ENCODE peak calls at places on chromosomes 4 and X, in eight cellular contexts. A is germinal center; R is cardiac septum; O is activated CD8-positive, alpha-beta memory T cell treated with anti-CD3 and anti-CD28 coated beads, Interleukin-2, amount 50 U/mL, for 4 hours; W is glutamatergic neuron; S is SW 1271; F is GM10248; D is amygdala. M is an unnamed sample.

GRCh38 chr4:129384974-129385373 is 289.0 kb downstream of the C4orf33 start:
- DNase-seq in W (no peak), R (no peak), S (no peak), D (no peak), A (no peak), O (no peak), F (no peak), M (no peak)

GRCh38 chr4:10212400-10212799 is 95.8 kb upstream of the WDR1 start:
- DNase-seq in O (no peak), D (no peak), R (no peak), W (no peak), S (no peak), A (no peak), F (no peak), M (no peak)

GRCh38 chr4:52939325-52939724 is 77.2 kb downstream of the RASL11B start:
- DNase-seq in A (no peak), F (no peak), O (no peak), S (no peak), W (no peak), R (no peak), D (no peak), M (no peak)

GRCh38 chrX:152905081-152905420 is 7.2 kb downstream of the ZNF185 start:
- DNase-seq in R (no peak), A (no peak), D (no peak), S (no peak), O (no peak), F (no peak), W (peak), M (no peak)

GRCh38 chr4:112516401-112517066 is 554 bp upstream of the NEUROG2 start:
- DNase-seq in W (peak), A (peak), O (no peak), R (no peak), F (peak), S (no peak), D (no peak), M (peak)

GRCh38 chrX:30302957-30303356 is 6.2 kb downstream of the NR0B1 start:
- DNase-seq in A (no peak), R (no peak), W (no peak), D (peak), S (no peak), O (no peak), F (no peak), M (no peak)

GRCh38 chrX:40157228-40158035 is 59.7 kb upstream of the BCOR start:
- DNase-seq in R (no peak), A (no peak), S (no peak), F (peak), O (no peak), W (peak), D (no peak), M (peak)

GRCh38 chr4:184806711-184807110 is 19.1 kb downstream of the ACSL1 start:
- DNase-seq in F (no peak), W (no peak), D (no peak), S (no peak), O (no peak), A (no peak), R (no peak), M (no peak)

GRCh38 chr4:15078682-15079642 is 76.7 kb downstream of the CPEB2 start:
- DNase-seq in D (no peak), S (no peak), W (no peak), O (no peak), A (no peak), F (no peak), R (no peak), M (no peak)

GRCh38 chr4:157582141-157582540 is 361.6 kb downstream of the GRIA2 start:
- DNase-seq in A (no peak), W (no peak), R (no peak), O (no peak), D (peak), S (no peak), F (no peak), M (no peak)

GRCh38 chrX:39907964-39908616 is 189.7 kb downstream of the BCOR start:
- DNase-seq in W (no peak), A (no peak), F (no peak), R (peak), O (no peak), D (peak), S (peak), M (no peak)

GRCh38 chrX:48937065-48937907 is 18.5 kb upstream of the PIM2 start:
- DNase-seq in R (peak), W (no peak), F (peak), A (peak), D (peak), S (no peak), O (peak), M (no peak)

GRCh38 chr4:113141901-113142346 is 92.5 kb downstream of the ANK2 start:
- DNase-seq in R (no peak), D (no peak), W (no peak), O (no peak), F (no peak), A (no peak), S (no peak), M (no peak)

GRCh38 chr4:176780995-176781738 is 11.6 kb downstream of the VEGFC start:
- DNase-seq in F (no peak), W (no peak), R (no peak), D (no peak), S (no peak), A (no peak), O (no peak), M (no peak)

GRCh38 chrX:9897761-9898161 is 69.4 kb upstream of the CLDN34 start:
- DNase-seq in O (no peak), D (no peak), R (no peak), W (no peak), S (no peak), F (no peak), A (no peak), M (no peak)

GRCh38 chr4:7199771-7200441 is 7.6 kb downstream of the SORCS2 start:
- DNase-seq in F (no peak), R (peak), A (no peak), D (no peak), S (no peak), O (no peak), W (no peak), M (peak)

GRCh38 chrX:9141496-9141895 is 107.6 kb upstream of the FAM9B start:
- DNase-seq in W (no peak), O (no peak), D (no peak), S (no peak), F (no peak), A (no peak), R (no peak), M (no peak)

GRCh38 chrX:38426785-38427184 is 74.4 kb downstream of the OTC start:
- DNase-seq in A (no peak), S (no peak), D (no peak), F (no peak), O (no peak), R (no peak), W (no peak), M (no peak)

GRCh38 chrX:49704692-49705404 is 9.1 kb upstream of the PAGE1 start:
- DNase-seq in W (no peak), O (no peak), F (no peak), D (no peak), S (no peak), R (no peak), A (no peak), M (no peak)

GRCh38 chrX:132181364-132181763 is 37.9 kb downstream of the RAP2C start:
- DNase-seq in O (no peak), D (no peak), W (no peak), R (no peak), S (no peak), A (no peak), F (no peak), M (no peak)

GRCh38 chr4:94668724-94669123 is 89.0 kb upstream of the BMPR1B start:
- DNase-seq in W (no peak), D (no peak), A (no peak), R (no peak), F (no peak), S (no peak), O (no peak), M (no peak)

GRCh38 chrX:23792861-23793553 is 10.0 kb downstream of the SAT1 start:
- DNase-seq in D (no peak), O (no peak), F (no peak), A (no peak), S (no peak), R (no peak), W (peak), M (no peak)

GRCh38 chr4:188439641-188440311 is 300.5 kb downstream of the TRIML1 start:
- DNase-seq in W (no peak), O (no peak), S (no peak), F (no peak), D (peak), R (no peak), A (no peak), M (no peak)

GRCh38 chr4:56730097-56730496 is 49.0 kb upstream of the HOPX start:
- DNase-seq in R (no peak), O (no peak), S (no peak), F (no peak), D (no peak), W (no peak), A (no peak), M (no peak)

GRCh38 chr4:8588196-8588470 is 4.4 kb upstream of the CPZ start:
- DNase-seq in A (no peak), W (peak), O (no peak), R (no peak), S (no peak), F (no peak), D (no peak), M (no peak)

GRCh38 chr4:130747842-130748241 is 1651.9 kb downstream of the C4orf33 start:
- DNase-seq in F (no peak), O (no peak), S (no peak), A (no peak), D (no peak), R (no peak), W (no peak), M (no peak)

GRCh38 chrX:24380273-24381036 is 20.0 kb downstream of the SUPT20HL1 start:
- DNase-seq in A (no peak), W (no peak), O (no peak), F (no peak), S (no peak), D (no peak), R (no peak), M (no peak)